ENCODE peak calls at places on chromosomes 6 and 20, in four cellular contexts. S is glutamatergic neuron, N is epithelial cell of esophagus, T is testis. V is an unnamed sample.

GRCh38 chr6:14743465-14744211 is 502.2 kb upstream of the JARID2 start:
- DNase-seq in N (peak; percentile 100), S (no peak), T (no peak), V (peak; percentile 99)

GRCh38 chr6:44338228-44339122 is 4.0 kb upstream of the SPATS1 start:
- DNase-seq in N (peak; percentile 74), T (peak; percentile 71), S (peak; percentile 78), V (peak; percentile 77)

GRCh38 chr6:134240664-134241431 is 77.1 kb downstream of the SGK1 start:
- DNase-seq in T (peak; percentile 52), S (no peak), N (peak; percentile 94), V (peak; percentile 71)

GRCh38 chr6:21423106-21423854 is 170.3 kb upstream of the SOX4 start:
- DNase-seq in T (no peak), S (no peak), N (no peak), V (no peak)

GRCh38 chr20:50366270-50367103 is 143.7 kb upstream of the PTPN1 start:
- DNase-seq in T (peak; percentile 88), S (no peak), N (peak; percentile 76), V (peak; percentile 88)

GRCh38 chr6:27726620-27727023 is 185.6 kb downstream of the OR2B2 start:
- DNase-seq in S (no peak), T (peak; percentile 30), N (peak; percentile 55), V (peak; percentile 21)

GRCh38 chr6:28258877-28259777 is at the start of gene NKAPL:
- DNase-seq in N (peak; percentile 64), S (no peak), T (peak; percentile 88), V (no peak)

GRCh38 chr6:81401970-81402690 is 350.4 kb downstream of the TENT5A start:
- DNase-seq in T (no peak), S (no peak), N (no peak), V (no peak)

GRCh38 chr6:48541669-48542068 is 430.7 kb upstream of the PTCHD4 start:
- DNase-seq in S (no peak), T (no peak), N (peak; percentile 34), V (peak; percentile 39)

GRCh38 chr6:47246556-47246955 is 63.1 kb downstream of the TNFRSF21 start:
- DNase-seq in T (no peak), N (no peak), S (no peak), V (no peak)

GRCh38 chr6:98016565-98016964 is 733.5 kb upstream of the MMS22L start:
- DNase-seq in N (no peak), S (no peak), T (no peak), V (no peak)

GRCh38 chr20:39398656-39399055 is 436.5 kb downstream of the DHX35 start:
- DNase-seq in T (no peak), N (no peak), S (no peak), V (no peak)
- TF ChIP-seq CTCF in T (no peak), N (no peak), S (no peak), V (no peak)

GRCh38 chr6:165890404-165890735 is 227.3 kb upstream of the PDE10A start:
- DNase-seq in T (no peak), N (no peak), S (no peak), V (no peak)
- TF ChIP-seq CTCF in T (no peak), N (no peak), S (peak; percentile 5), V (no peak)

DNA sequence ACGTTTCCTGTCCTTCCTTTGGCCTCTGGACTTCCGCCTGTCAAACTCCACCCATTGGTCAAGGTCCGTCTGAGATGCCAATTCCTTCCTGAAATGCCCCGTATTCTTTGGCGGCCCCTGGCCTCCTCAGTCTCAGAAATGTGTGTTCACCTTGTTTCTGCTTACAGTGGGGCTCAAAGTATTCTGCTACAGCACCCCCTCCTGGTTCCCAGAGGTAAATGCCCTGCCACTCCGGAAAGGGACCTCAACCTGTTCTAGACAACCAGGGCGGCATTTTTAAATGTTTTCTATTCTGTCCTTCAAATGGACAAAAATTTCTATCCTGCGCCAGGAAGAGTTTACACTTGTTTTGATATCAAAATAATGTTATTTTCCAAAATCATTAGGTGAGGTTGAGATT is 12.1 kb upstream of the PAX1 start:
- DNase-seq in N (no peak), S (no peak), T (peak; percentile 49), V (peak; percentile 9)
- TF ChIP-seq CTCF in N (no peak), S (peak; percentile 60), T (no peak), V (peak; percentile 10)

GRCh38 chr6:148608211-148608951 is 138.4 kb upstream of the UST start:
- DNase-seq in T (no peak), N (peak; percentile 21), S (no peak), V (peak; percentile 34)
- TF ChIP-seq CTCF in T (no peak), N (peak; percentile 27), S (no peak), V (peak; percentile 45)

DNA sequence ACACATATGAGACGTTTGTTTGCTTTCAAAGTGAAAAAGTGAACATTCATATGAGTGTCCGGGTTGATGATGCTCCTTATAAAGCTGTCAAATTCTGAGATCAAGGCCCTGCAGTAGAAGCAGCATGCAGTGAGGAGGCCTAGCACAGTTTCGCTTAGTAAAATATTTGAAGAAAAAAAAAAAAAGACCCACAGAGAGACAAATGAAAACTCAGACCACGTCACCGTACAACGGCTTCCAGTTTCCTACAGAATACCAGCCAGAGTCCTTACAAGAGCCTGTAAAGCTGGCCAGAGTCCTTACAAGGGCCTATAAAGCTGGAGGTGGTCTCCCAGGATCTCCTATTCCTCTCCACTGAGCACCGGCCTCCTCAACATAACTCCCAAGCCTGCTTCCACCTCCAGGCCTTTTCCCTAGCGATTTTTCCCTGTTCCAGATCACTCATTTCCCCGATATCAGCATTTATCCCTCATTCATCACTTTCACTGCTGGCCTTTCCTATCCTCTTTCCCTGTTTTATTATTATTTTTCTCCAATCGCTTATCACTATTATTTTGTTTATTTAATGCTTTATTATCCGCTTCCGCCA is 1.5 kb upstream of the HMGN4 start:
- DNase-seq in T (peak; percentile 57), N (no peak), S (no peak), V (peak; percentile 44)
- TF ChIP-seq CTCF in T (no peak), N (no peak), S (no peak), V (no peak)

GRCh38 chr20:6530916-6531315 is 236.6 kb upstream of the BMP2 start:
- DNase-seq in S (no peak), T (no peak), N (no peak), V (no peak)

GRCh38 chr20:6524305-6524704 is 243.2 kb upstream of the BMP2 start:
- DNase-seq in N (no peak), S (no peak), T (no peak), V (no peak)

GRCh38 chr20:6530254-6530653 is 237.2 kb upstream of the BMP2 start:
- DNase-seq in T (no peak), N (no peak), S (no peak), V (no peak)

GRCh38 chr20:6525447-6526303 is 241.8 kb upstream of the BMP2 start:
- DNase-seq in T (no peak), N (no peak), S (no peak), V (no peak)
- TF ChIP-seq CTCF in T (no peak), N (peak; percentile 11), S (no peak), V (no peak)

GRCh38 chr20:40249805-40250204 is 439.2 kb downstream of the MAFB start:
- DNase-seq in S (no peak), N (no peak), T (no peak), V (no peak)

GRCh38 chr20:40254023-40254772 is 434.8 kb downstream of the MAFB start:
- DNase-seq in N (no peak), T (no peak), S (no peak), V (no peak)

GRCh38 chr20:40255368-40255767 is 433.7 kb downstream of the MAFB start:
- DNase-seq in T (peak; percentile 28), S (no peak), N (peak; percentile 38), V (peak; percentile 40)

GRCh38 chr20:40245829-40246228 is 443.2 kb downstream of the MAFB start:
- DNase-seq in T (no peak), N (no peak), S (no peak), V (no peak)

DNA sequence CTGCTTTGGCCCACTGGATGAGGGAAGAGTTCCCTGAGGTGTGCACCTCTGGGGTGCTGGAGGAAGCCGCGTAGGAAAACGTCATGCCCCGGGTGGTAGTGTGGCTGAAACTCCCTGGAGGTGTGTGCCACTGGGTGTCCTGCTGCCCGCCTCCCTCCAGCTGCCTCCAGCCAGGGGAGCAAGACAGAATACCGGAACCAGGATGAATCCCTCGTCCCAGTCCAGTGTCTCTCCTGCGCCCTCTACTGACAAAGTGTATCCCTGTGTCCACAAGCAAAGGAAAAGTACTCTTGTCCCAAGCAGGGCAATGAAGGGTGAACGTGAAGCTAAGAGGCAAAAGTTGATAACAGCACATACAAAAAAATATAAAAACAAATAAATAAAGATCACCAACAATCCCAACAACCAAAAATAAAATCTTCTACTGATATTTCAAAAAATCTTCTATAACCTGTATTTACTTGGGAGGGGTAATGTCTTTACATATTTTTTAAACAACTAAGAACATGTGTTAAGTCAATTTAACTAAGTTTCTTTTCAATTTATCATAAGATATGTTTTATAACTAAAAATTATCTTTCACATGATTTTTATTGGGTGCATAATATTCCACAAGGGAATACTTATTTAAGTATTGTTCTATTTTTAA is 437.6 kb downstream of the MAFB start:
- DNase-seq in T (peak; percentile 71), S (peak; percentile 41), N (peak; percentile 74), V (peak; percentile 76)
- TF ChIP-seq CTCF in T (no peak), S (peak; percentile 54), N (peak; percentile 86), V (peak; percentile 52)

GRCh38 chr6:37123957-37124729 is 45.8 kb upstream of the PIM1 start:
- DNase-seq in T (no peak), S (no peak), N (no peak), V (no peak)
- TF ChIP-seq CTCF in T (no peak), S (no peak), N (no peak), V (no peak)

GRCh38 chr20:36548006-36548315 is 6.6 kb downstream of the MYL9 start:
- DNase-seq in S (no peak), N (no peak), T (no peak), V (no peak)
- TF ChIP-seq CTCF in S (peak; percentile 17), N (peak; percentile 7), T (no peak), V (no peak)

GRCh38 chr6:166465671-166466087 is 82.9 kb upstream of the MPC1 start:
- DNase-seq in S (peak; percentile 22), T (no peak), N (no peak), V (no peak)
- TF ChIP-seq CTCF in S (no peak), T (no peak), N (no peak), V (no peak)